ENCODE peak calls at places on chromosomes 2 and 18, in six cellular contexts. K is GM12878, H is endothelial cell of umbilical vein, S is A549, D is K562, X is HepG2. F is an unnamed sample.
A peak's percentile ranks its signal among the peaks of the same experiment; 100 is the strongest.

GRCh38 chr2:68238955-68239822 is 13.1 kb downstream of the PPP3R1 start:
- DNase-seq in D (no peak), H (peak; percentile 44), X (no peak), K (no peak), S (no peak), F (peak; percentile 43)

GRCh38 chr2:74261204-74261864 is 62.9 kb downstream of the MTHFD2 start:
- DNase-seq in K (no peak), X (peak; percentile 67), S (peak; percentile 50), D (no peak), H (peak; percentile 8), F (no peak)

GRCh38 chr18:14117611-14118010 is 14.6 kb downstream of the ZNF519 start:
- DNase-seq in S (no peak), H (no peak), D (no peak), X (no peak), K (no peak), F (no peak)

GRCh38 chr18:45050712-45051639 is 370.3 kb downstream of the SETBP1 start:
- DNase-seq in K (no peak), S (peak; percentile 6), D (peak; percentile 7), X (no peak), H (peak; percentile 86), F (no peak)

GRCh38 chr18:7568426-7568825 is 1.3 kb downstream of the PTPRM start:
- DNase-seq in H (peak; percentile 42), S (no peak), X (peak; percentile 33), K (no peak), D (no peak), F (no peak)

GRCh38 chr2:240619506-240620148 is 5.7 kb upstream of the GPR35 start:
- DNase-seq in D (no peak), K (no peak), S (no peak), X (no peak), H (no peak), F (no peak)

GRCh38 chr2:127829845-127830246 is 18.9 kb upstream of the WDR33 start:
- DNase-seq in S (no peak), H (no peak), K (peak; percentile 96), D (no peak), X (no peak), F (peak; percentile 36)

GRCh38 chr2:18154812-18155211 is 276.3 kb downstream of the KCNS3 start:
- DNase-seq in H (no peak), S (no peak), K (no peak), X (no peak), D (no peak), F (no peak)

GRCh38 chr2:36355157-36355889 is at the start of gene CRIM1:
- DNase-seq in X (peak; percentile 79), S (peak; percentile 70), K (no peak), H (peak; percentile 88), D (no peak), F (peak; percentile 65)

GRCh38 chr2:211157856-211158463 is 601.6 kb downstream of the CPS1 start:
- DNase-seq in S (peak; percentile 8), D (peak; percentile 6), X (peak; percentile 67), K (peak; percentile 4), H (peak; percentile 67), F (peak; percentile 74)

GRCh38 chr2:27024188-27024587 is 8.6 kb upstream of the TMEM214 start:
- DNase-seq in D (no peak), K (no peak), H (no peak), X (no peak), S (peak; percentile 50), F (no peak)

GRCh38 chr18:7164610-7165009 is 47.0 kb upstream of the LAMA1 start:
- DNase-seq in S (peak; percentile 6), D (no peak), H (no peak), K (no peak), X (no peak), F (peak; percentile 24)

GRCh38 chr2:95314964-95315611 is 17.9 kb downstream of the KCNIP3 start:
- DNase-seq in X (peak; percentile 36), H (peak; percentile 4), D (peak; percentile 46), K (no peak), S (peak; percentile 45), F (peak; percentile 40)

GRCh38 chr2:56288863-56289580 is 105.2 kb downstream of the CCDC85A start:
- DNase-seq in X (no peak), D (no peak), K (no peak), H (no peak), S (no peak), F (no peak)

GRCh38 chr2:40348038-40348437 is 103.9 kb downstream of the SLC8A1 start:
- DNase-seq in D (no peak), X (no peak), K (no peak), H (no peak), S (no peak), F (no peak)

GRCh38 chr2:40343904-40344303 is 108.0 kb downstream of the SLC8A1 start:
- DNase-seq in S (no peak), K (no peak), H (no peak), D (no peak), X (no peak), F (no peak)

GRCh38 chr2:40344364-40344763 is 107.5 kb downstream of the SLC8A1 start:
- DNase-seq in S (no peak), K (no peak), X (no peak), H (no peak), D (no peak), F (no peak)

GRCh38 chr2:40348665-40349064 is 103.2 kb downstream of the SLC8A1 start:
- DNase-seq in K (no peak), X (no peak), S (no peak), D (no peak), H (no peak), F (no peak)

DNA sequence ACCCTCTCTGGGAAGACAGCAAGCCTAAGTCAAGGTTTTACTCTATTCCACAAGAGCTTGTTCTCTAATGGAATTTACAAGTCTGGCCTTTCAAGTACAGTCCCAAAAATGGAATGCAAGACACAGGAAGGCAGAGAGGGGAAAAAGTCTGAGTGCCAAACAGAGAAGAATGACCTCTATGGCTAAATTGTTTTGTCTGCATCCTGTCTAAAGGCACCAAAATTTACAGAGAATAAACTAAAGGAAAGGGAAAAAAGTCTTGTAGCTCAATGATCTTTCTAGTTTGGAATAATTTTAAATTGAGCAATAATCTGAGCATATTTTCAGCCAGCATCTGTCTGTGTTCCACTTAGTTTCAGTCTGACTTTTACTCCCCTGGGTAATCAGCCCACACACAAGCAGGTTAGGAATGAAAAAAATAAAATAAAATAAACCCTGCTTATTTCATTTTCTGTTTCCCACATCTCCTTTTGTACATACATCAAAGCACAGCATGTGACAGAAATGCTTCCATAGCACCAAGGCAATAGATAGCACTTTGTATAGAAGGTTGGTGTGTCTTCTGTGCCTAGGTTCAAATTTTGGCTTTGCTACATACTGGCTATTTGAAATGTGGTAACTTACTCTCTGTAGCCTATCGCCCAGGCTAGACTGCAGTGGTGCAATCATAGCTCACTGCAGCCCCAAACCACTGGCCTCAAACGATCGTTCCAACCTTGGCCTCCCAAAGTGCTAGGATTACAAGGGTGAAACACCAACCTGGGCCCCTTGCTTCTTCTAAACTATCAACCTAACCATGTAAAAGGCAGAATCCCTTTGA is 105.1 kb downstream of the SLC8A1 start:
- DNase-seq in D (no peak), K (peak; percentile 5), H (peak; percentile 28), X (no peak), S (no peak), F (peak; percentile 54)
- TF ChIP-seq MYC in D (no peak), K (no peak), H (no peak), X (no peak), S (no peak), F (no peak)

GRCh38 chr2:232420073-232420454 is 13.4 kb downstream of the ALPG start:
- DNase-seq in H (no peak), D (no peak), S (no peak), K (no peak), X (no peak), F (no peak)
- TF ChIP-seq MYC in H (no peak), D (no peak), S (no peak), K (no peak), X (no peak), F (no peak)

GRCh38 chr2:207505728-207506127 is 24.0 kb upstream of the CREB1 start:
- DNase-seq in S (peak; percentile 49), D (no peak), H (peak; percentile 29), K (no peak), X (no peak), F (peak; percentile 33)
- TF ChIP-seq MYC in S (no peak), D (no peak), H (no peak), K (no peak), X (no peak), F (no peak)

DNA sequence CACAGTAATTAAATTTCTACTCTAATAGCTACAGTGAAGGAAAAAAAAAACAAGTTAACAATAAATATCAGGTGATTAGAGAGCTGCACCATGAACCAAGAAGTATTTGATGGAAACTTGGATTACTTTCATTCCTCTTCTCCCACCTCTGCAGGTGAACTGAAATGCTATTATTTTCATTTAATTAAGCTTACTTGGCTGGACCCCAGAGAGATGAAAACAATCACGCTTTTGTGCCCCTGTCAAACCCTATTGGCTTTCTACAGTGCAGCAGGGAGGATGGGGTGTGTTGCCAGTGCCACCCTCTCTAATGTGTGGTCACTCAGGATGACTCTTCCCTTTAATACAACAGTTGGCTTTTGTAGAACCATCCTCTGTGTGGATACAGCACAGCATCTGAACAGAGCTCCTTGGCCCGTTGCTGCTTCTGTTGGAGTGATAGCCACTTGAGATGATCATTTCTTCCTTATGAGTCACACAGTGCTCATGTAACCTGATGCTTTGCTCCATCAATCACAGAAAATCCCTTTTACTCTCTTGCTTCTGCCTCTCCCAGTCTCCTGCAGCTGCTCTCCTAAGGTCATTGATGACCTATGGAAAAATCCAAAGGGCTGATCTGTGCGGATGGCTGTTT is 5.5 kb upstream of the ARL4C start:
- DNase-seq in S (no peak), K (no peak), D (no peak), H (no peak), X (no peak), F (no peak)
- TF ChIP-seq MYC in S (no peak), K (no peak), D (no peak), H (no peak), X (no peak), F (no peak)

GRCh38 chr2:190533968-190534309 is 583 bp downstream of the NEMP2 start:
- DNase-seq in X (peak; percentile 79), D (no peak), S (peak; percentile 10), H (no peak), K (no peak), F (peak; percentile 66)

GRCh38 chr2:190535586-190535985 is 1.1 kb upstream of the NEMP2 start:
- DNase-seq in X (no peak), D (no peak), S (no peak), K (no peak), H (no peak), F (peak; percentile 20)

GRCh38 chr2:190534310-190535118 is at the start of gene NEMP2:
- DNase-seq in X (peak; percentile 77), H (peak; percentile 61), K (no peak), S (peak; percentile 52), D (peak; percentile 82), F (peak; percentile 95)

GRCh38 chr2:190533175-190533967 is 1.2 kb downstream of the NEMP2 start:
- DNase-seq in X (no peak), K (no peak), H (no peak), D (no peak), S (no peak), F (peak; percentile 47)

DNA sequence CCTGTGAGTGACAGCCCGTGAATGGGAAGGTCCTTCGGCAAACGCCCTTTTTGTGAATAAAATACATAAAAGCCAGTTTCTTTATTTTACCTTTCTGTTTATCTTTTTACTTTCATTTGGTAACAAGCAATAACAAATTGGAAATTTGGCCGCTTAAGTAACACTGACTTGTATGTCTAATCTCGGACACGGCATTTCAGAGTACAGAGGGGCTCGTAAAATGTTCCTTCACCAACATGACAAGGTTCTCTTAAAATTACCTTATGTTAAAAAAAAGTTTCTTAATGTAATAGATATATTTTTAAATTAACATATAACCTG is 557 bp upstream of the NEMP2 start:
- DNase-seq in X (no peak), S (no peak), K (no peak), H (peak; percentile 43), D (no peak), F (no peak)
- TF ChIP-seq MYC in X (no peak), S (no peak), K (no peak), H (no peak), D (no peak), F (no peak)

GRCh38 chr2:110101911-110102774 is 13.5 kb downstream of the MALL start:
- DNase-seq in H (peak; percentile 32), K (no peak), S (peak; percentile 29), X (no peak), D (no peak), F (no peak)
- TF ChIP-seq MYC in H (no peak), K (no peak), S (no peak), X (no peak), D (no peak), F (no peak)